ENCODE peak calls at places on chromosomes 7 and 10, in five cellular contexts. One of them, this sample, is unnamed.

GRCh38 chr7:44162785-44163395 is 21.8 kb upstream of the MYL7 start:
- DNase-seq in CD8-positive, alpha-beta T cell: no peak
- DNase-seq in brain microvascular endothelial cell: no peak
- DNase-seq in AG04450: no peak
- DNase-seq in PC-3: no peak
- DNase-seq in this sample: no peak

GRCh38 chr7:25862254-25862992 is 289.6 kb upstream of the NFE2L3 start:
- DNase-seq in CD8-positive, alpha-beta T cell: peak
- DNase-seq in brain microvascular endothelial cell: peak
- DNase-seq in AG04450: peak
- DNase-seq in PC-3: peak
- DNase-seq in this sample: no peak

GRCh38 chr7:85185355-85186082 is 1.3 kb downstream of the SEMA3D start:
- DNase-seq in CD8-positive, alpha-beta T cell: no peak
- DNase-seq in brain microvascular endothelial cell: peak
- DNase-seq in AG04450: no peak
- DNase-seq in PC-3: peak
- DNase-seq in this sample: peak

GRCh38 chr7:102830206-102830605 is 81.4 kb downstream of the FAM185A start:
- DNase-seq in CD8-positive, alpha-beta T cell: no peak
- DNase-seq in brain microvascular endothelial cell: no peak
- DNase-seq in AG04450: no peak
- DNase-seq in PC-3: no peak
- DNase-seq in this sample: no peak

GRCh38 chr7:47186316-47186715 is 395.6 kb downstream of the TNS3 start:
- DNase-seq in CD8-positive, alpha-beta T cell: no peak
- DNase-seq in brain microvascular endothelial cell: no peak
- DNase-seq in AG04450: no peak
- DNase-seq in PC-3: no peak
- DNase-seq in this sample: no peak

GRCh38 chr7:100371561-100372171 is 1.6 kb upstream of the PILRA start:
- DNase-seq in CD8-positive, alpha-beta T cell: no peak
- DNase-seq in brain microvascular endothelial cell: no peak
- DNase-seq in AG04450: no peak
- DNase-seq in PC-3: no peak
- DNase-seq in this sample: no peak

GRCh38 chr7:5526190-5527037 is 102.8 kb upstream of the TNRC18 start:
- DNase-seq in CD8-positive, alpha-beta T cell: no peak
- DNase-seq in brain microvascular endothelial cell: no peak
- DNase-seq in AG04450: no peak
- DNase-seq in PC-3: peak
- DNase-seq in this sample: no peak

GRCh38 chr7:65251851-65252620 is 121.6 kb upstream of the ZNF92 start:
- DNase-seq in CD8-positive, alpha-beta T cell: no peak
- DNase-seq in brain microvascular endothelial cell: peak
- DNase-seq in AG04450: no peak
- DNase-seq in PC-3: peak
- DNase-seq in this sample: no peak

GRCh38 chr7:127803626-127804025 is 151.6 kb downstream of the SND1 start:
- DNase-seq in CD8-positive, alpha-beta T cell: no peak
- DNase-seq in brain microvascular endothelial cell: no peak
- DNase-seq in AG04450: no peak
- DNase-seq in PC-3: peak
- DNase-seq in this sample: no peak

GRCh38 chr7:4631664-4632171 is 50.4 kb upstream of the FOXK1 start:
- DNase-seq in CD8-positive, alpha-beta T cell: no peak
- DNase-seq in brain microvascular endothelial cell: peak
- DNase-seq in AG04450: peak
- DNase-seq in PC-3: peak
- DNase-seq in this sample: peak

GRCh38 chr10:6363516-6363915 is 160.8 kb downstream of the PFKFB3 start:
- DNase-seq in CD8-positive, alpha-beta T cell: no peak
- DNase-seq in brain microvascular endothelial cell: no peak
- DNase-seq in AG04450: no peak
- DNase-seq in PC-3: no peak
- DNase-seq in this sample: no peak

GRCh38 chr10:92816106-92816505 is 32.2 kb upstream of the EXOC6 start:
- DNase-seq in CD8-positive, alpha-beta T cell: no peak
- DNase-seq in brain microvascular endothelial cell: no peak
- DNase-seq in AG04450: no peak
- DNase-seq in PC-3: peak
- DNase-seq in this sample: no peak

GRCh38 chr10:79340646-79341244 is 6.5 kb upstream of the PPIF start:
- DNase-seq in CD8-positive, alpha-beta T cell: no peak
- DNase-seq in brain microvascular endothelial cell: no peak
- DNase-seq in AG04450: no peak
- DNase-seq in PC-3: no peak
- DNase-seq in this sample: no peak

GRCh38 chr10:43160067-43160918 is 22.0 kb downstream of the CSGALNACT2 start:
- DNase-seq in CD8-positive, alpha-beta T cell: no peak
- DNase-seq in brain microvascular endothelial cell: peak
- DNase-seq in AG04450: no peak
- DNase-seq in PC-3: peak
- DNase-seq in this sample: no peak

GRCh38 chr10:123583639-123584418 is 82.3 kb upstream of the GPR26 start:
- DNase-seq in CD8-positive, alpha-beta T cell: no peak
- DNase-seq in brain microvascular endothelial cell: peak
- DNase-seq in AG04450: no peak
- DNase-seq in PC-3: peak
- DNase-seq in this sample: peak

GRCh38 chr7:15581352-15581951 is 19.6 kb upstream of the AGMO start:
- DNase-seq in CD8-positive, alpha-beta T cell: no peak
- DNase-seq in brain microvascular endothelial cell: no peak
- DNase-seq in AG04450: no peak
- DNase-seq in PC-3: no peak
- DNase-seq in this sample: no peak

GRCh38 chr10:35413985-35414861 is 77.9 kb downstream of the CCNY start:
- DNase-seq in CD8-positive, alpha-beta T cell: no peak
- DNase-seq in brain microvascular endothelial cell: peak
- DNase-seq in AG04450: no peak
- DNase-seq in PC-3: no peak
- DNase-seq in this sample: peak

GRCh38 chr7:104153287-104153686 is 54.5 kb downstream of the ORC5 start:
- DNase-seq in CD8-positive, alpha-beta T cell: no peak
- DNase-seq in brain microvascular endothelial cell: no peak
- DNase-seq in AG04450: no peak
- DNase-seq in PC-3: no peak
- DNase-seq in this sample: no peak

GRCh38 chr10:124591123-124591495 is 129.5 kb downstream of the LHPP start:
- DNase-seq in CD8-positive, alpha-beta T cell: no peak
- DNase-seq in brain microvascular endothelial cell: no peak
- DNase-seq in AG04450: no peak
- DNase-seq in PC-3: no peak
- DNase-seq in this sample: no peak

GRCh38 chr7:5510426-5511045 is 86.9 kb upstream of the TNRC18 start:
- DNase-seq in CD8-positive, alpha-beta T cell: no peak
- DNase-seq in brain microvascular endothelial cell: no peak
- DNase-seq in AG04450: no peak
- DNase-seq in PC-3: peak
- DNase-seq in this sample: no peak

GRCh38 chr10:35412900-35413491 is 76.7 kb downstream of the CCNY start:
- DNase-seq in CD8-positive, alpha-beta T cell: no peak
- DNase-seq in brain microvascular endothelial cell: peak
- DNase-seq in AG04450: no peak
- DNase-seq in PC-3: peak
- DNase-seq in this sample: no peak

GRCh38 chr7:17530249-17530648 is 231.8 kb downstream of the AHR start:
- DNase-seq in CD8-positive, alpha-beta T cell: no peak
- DNase-seq in brain microvascular endothelial cell: peak
- DNase-seq in AG04450: no peak
- DNase-seq in PC-3: no peak
- DNase-seq in this sample: no peak

GRCh38 chr10:78513330-78513729 is 479.7 kb downstream of the RPS24 start:
- DNase-seq in CD8-positive, alpha-beta T cell: no peak
- DNase-seq in brain microvascular endothelial cell: no peak
- DNase-seq in AG04450: no peak
- DNase-seq in PC-3: peak
- DNase-seq in this sample: no peak

GRCh38 chr7:103795112-103795511 is 194.3 kb downstream of the RELN start:
- DNase-seq in CD8-positive, alpha-beta T cell: no peak
- DNase-seq in brain microvascular endothelial cell: no peak
- DNase-seq in AG04450: no peak
- DNase-seq in PC-3: peak
- DNase-seq in this sample: no peak

GRCh38 chr10:101968286-101968685 is 87.7 kb downstream of the ARMH3 start:
- DNase-seq in CD8-positive, alpha-beta T cell: no peak
- DNase-seq in brain microvascular endothelial cell: no peak
- DNase-seq in AG04450: no peak
- DNase-seq in PC-3: no peak
- DNase-seq in this sample: no peak

GRCh38 chr7:128076831-128077271 is 45.6 kb upstream of the LRRC4 start:
- DNase-seq in CD8-positive, alpha-beta T cell: no peak
- DNase-seq in brain microvascular endothelial cell: no peak
- DNase-seq in AG04450: no peak
- DNase-seq in PC-3: no peak
- DNase-seq in this sample: no peak

GRCh38 chr10:131726460-131726861 is 174.3 kb upstream of the PPP2R2D start:
- DNase-seq in CD8-positive, alpha-beta T cell: no peak
- DNase-seq in brain microvascular endothelial cell: no peak
- DNase-seq in AG04450: no peak
- DNase-seq in PC-3: no peak
- DNase-seq in this sample: no peak

GRCh38 chr7:139118234-139118802 is 8.8 kb upstream of the ZC3HAV1 start:
- DNase-seq in CD8-positive, alpha-beta T cell: no peak
- DNase-seq in brain microvascular endothelial cell: peak
- DNase-seq in AG04450: no peak
- DNase-seq in PC-3: peak
- DNase-seq in this sample: no peak

GRCh38 chr7:68238204-68238805 is 1241.7 kb downstream of the TYW1 start:
- DNase-seq in CD8-positive, alpha-beta T cell: no peak
- DNase-seq in brain microvascular endothelial cell: no peak
- DNase-seq in AG04450: no peak
- DNase-seq in PC-3: peak
- DNase-seq in this sample: no peak

GRCh38 chr10:209357-209756 is 74.1 kb downstream of the ZMYND11 start:
- DNase-seq in CD8-positive, alpha-beta T cell: no peak
- DNase-seq in brain microvascular endothelial cell: peak
- DNase-seq in AG04450: no peak
- DNase-seq in PC-3: peak
- DNase-seq in this sample: no peak

GRCh38 chr10:97101166-97101940 is 84.4 kb downstream of the SLIT1 start:
- DNase-seq in CD8-positive, alpha-beta T cell: no peak
- DNase-seq in brain microvascular endothelial cell: no peak
- DNase-seq in AG04450: no peak
- DNase-seq in PC-3: no peak
- DNase-seq in this sample: no peak

GRCh38 chr10:98586096-98586495 is 139.4 kb upstream of the HPS1 start:
- DNase-seq in CD8-positive, alpha-beta T cell: no peak
- DNase-seq in brain microvascular endothelial cell: no peak
- DNase-seq in AG04450: no peak
- DNase-seq in PC-3: no peak
- DNase-seq in this sample: no peak

GRCh38 chr7:28260969-28261368 is 80.4 kb upstream of the JAZF1 start:
- DNase-seq in CD8-positive, alpha-beta T cell: no peak
- DNase-seq in brain microvascular endothelial cell: no peak
- DNase-seq in AG04450: no peak
- DNase-seq in PC-3: no peak
- DNase-seq in this sample: no peak

GRCh38 chr7:124429923-124430322 is 335.7 kb downstream of the GPR37 start:
- DNase-seq in CD8-positive, alpha-beta T cell: no peak
- DNase-seq in brain microvascular endothelial cell: no peak
- DNase-seq in AG04450: no peak
- DNase-seq in PC-3: no peak
- DNase-seq in this sample: no peak

GRCh38 chr7:38323156-38323555 is 49.7 kb upstream of the TARP start:
- DNase-seq in CD8-positive, alpha-beta T cell: no peak
- DNase-seq in brain microvascular endothelial cell: no peak
- DNase-seq in AG04450: no peak
- DNase-seq in PC-3: no peak
- DNase-seq in this sample: no peak

GRCh38 chr10:48698971-48699627 is 14.4 kb downstream of the WDFY4 start:
- DNase-seq in CD8-positive, alpha-beta T cell: no peak
- DNase-seq in brain microvascular endothelial cell: no peak
- DNase-seq in AG04450: no peak
- DNase-seq in PC-3: no peak
- DNase-seq in this sample: no peak
- H3K27ac ChIP-seq in CD8-positive, alpha-beta T cell: no peak
- H3K27ac ChIP-seq in brain microvascular endothelial cell: no peak
- H3K27ac ChIP-seq in AG04450: no peak
- H3K27ac ChIP-seq in PC-3: no peak
- H3K27ac ChIP-seq in this sample: no peak

GRCh38 chr7:105664816-105665525 is 83.7 kb upstream of the EFCAB10 start:
- DNase-seq in CD8-positive, alpha-beta T cell: no peak
- DNase-seq in brain microvascular endothelial cell: peak
- DNase-seq in AG04450: no peak
- DNase-seq in PC-3: peak
- DNase-seq in this sample: no peak
- H3K27ac ChIP-seq in CD8-positive, alpha-beta T cell: no peak
- H3K27ac ChIP-seq in brain microvascular endothelial cell: no peak
- H3K27ac ChIP-seq in AG04450: no peak
- H3K27ac ChIP-seq in PC-3: no peak
- H3K27ac ChIP-seq in this sample: no peak

DNA sequence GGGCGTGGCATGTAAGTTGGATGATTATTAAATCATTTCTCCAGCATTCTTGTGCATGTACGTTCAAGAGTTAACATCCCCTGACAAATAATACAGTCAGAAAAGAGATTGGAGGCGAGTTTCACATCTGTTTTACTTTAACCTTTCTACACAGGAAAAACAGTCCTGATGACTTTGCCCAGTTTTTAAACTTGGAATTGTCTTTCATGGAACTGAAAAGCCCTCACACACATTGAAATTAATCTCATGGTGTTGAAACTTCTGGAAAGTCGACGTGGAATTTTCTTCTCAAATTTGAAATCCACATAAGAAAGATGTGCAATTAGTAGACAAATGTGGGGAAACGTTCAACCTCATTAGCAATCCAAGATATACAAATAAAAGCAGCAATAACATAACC is 31.2 kb upstream of the ZNF438 start:
- DNase-seq in CD8-positive, alpha-beta T cell: no peak
- DNase-seq in brain microvascular endothelial cell: no peak
- DNase-seq in AG04450: no peak
- DNase-seq in PC-3: no peak
- DNase-seq in this sample: no peak
- H3K27ac ChIP-seq in CD8-positive, alpha-beta T cell: no peak
- H3K27ac ChIP-seq in brain microvascular endothelial cell: no peak
- H3K27ac ChIP-seq in AG04450: no peak
- H3K27ac ChIP-seq in PC-3: no peak
- H3K27ac ChIP-seq in this sample: no peak

GRCh38 chr10:116889066-116889465 is 39.8 kb downstream of the ENO4 start:
- DNase-seq in CD8-positive, alpha-beta T cell: no peak
- DNase-seq in brain microvascular endothelial cell: no peak
- DNase-seq in AG04450: no peak
- DNase-seq in PC-3: no peak
- DNase-seq in this sample: no peak

GRCh38 chr10:116886772-116887171 is 37.5 kb downstream of the ENO4 start:
- DNase-seq in CD8-positive, alpha-beta T cell: no peak
- DNase-seq in brain microvascular endothelial cell: no peak
- DNase-seq in AG04450: no peak
- DNase-seq in PC-3: no peak
- DNase-seq in this sample: no peak

GRCh38 chr10:116891208-116891607 is 41.9 kb downstream of the ENO4 start:
- DNase-seq in CD8-positive, alpha-beta T cell: no peak
- DNase-seq in brain microvascular endothelial cell: peak
- DNase-seq in AG04450: peak
- DNase-seq in PC-3: peak
- DNase-seq in this sample: no peak

GRCh38 chr10:116892873-116893685 is 43.8 kb downstream of the ENO4 start:
- DNase-seq in CD8-positive, alpha-beta T cell: no peak
- DNase-seq in brain microvascular endothelial cell: peak
- DNase-seq in AG04450: no peak
- DNase-seq in PC-3: peak
- DNase-seq in this sample: no peak

GRCh38 chr10:116888380-116889055 is 39.2 kb downstream of the ENO4 start:
- DNase-seq in CD8-positive, alpha-beta T cell: no peak
- DNase-seq in brain microvascular endothelial cell: peak
- DNase-seq in AG04450: peak
- DNase-seq in PC-3: peak
- DNase-seq in this sample: peak
- H3K27ac ChIP-seq in CD8-positive, alpha-beta T cell: no peak
- H3K27ac ChIP-seq in brain microvascular endothelial cell: no peak
- H3K27ac ChIP-seq in AG04450: no peak
- H3K27ac ChIP-seq in PC-3: peak
- H3K27ac ChIP-seq in this sample: peak

This sample was measured in caudate nucleus.